ENCODE peak calls at places on chromosome 7, in five cellular contexts. I is GM10248, O is PC-3, X is AG04449, A is DND-41. H is an unnamed sample.

GRCh38 chr7:134044682-134045081 is 82.5 kb upstream of the LRGUK start:
- DNase-seq in X (peak; percentile 5), O (no peak), A (no peak), I (no peak), H (no peak)

GRCh38 chr7:30728591-30729100 is 23.3 kb upstream of the INMT start:
- DNase-seq in X (no peak), O (no peak), A (no peak), I (no peak), H (no peak)

GRCh38 chr7:129332354-129333056 is 101.7 kb upstream of the STRIP2 start:
- DNase-seq in I (no peak), A (no peak), X (no peak), O (peak; percentile 80), H (no peak)

GRCh38 chr7:32117837-32118236 is 47.6 kb upstream of the PDE1C start:
- DNase-seq in A (no peak), O (no peak), X (no peak), I (no peak), H (no peak)

GRCh38 chr7:139844779-139845442 is 15.8 kb downstream of the TBXAS1 start:
- DNase-seq in X (no peak), I (no peak), A (no peak), O (peak; percentile 14), H (no peak)

GRCh38 chr7:130020434-130020833 is 30.7 kb downstream of the ZC3HC1 start:
- DNase-seq in X (no peak), A (no peak), I (no peak), O (no peak), H (no peak)

GRCh38 chr7:323410-323809 is 33.4 kb downstream of the FOXL3 start:
- DNase-seq in O (no peak), I (no peak), A (no peak), X (no peak), H (no peak)

GRCh38 chr7:123012435-123012834 is 16.9 kb upstream of the TAS2R16 start:
- DNase-seq in A (no peak), I (no peak), O (no peak), X (no peak), H (no peak)

GRCh38 chr7:106057962-106058901 is 53.9 kb downstream of the SYPL1 start:
- DNase-seq in A (peak; percentile 66), I (peak; percentile 79), X (no peak), O (peak; percentile 93), H (peak; percentile 65)

GRCh38 chr7:157543276-157543675 is 206.5 kb downstream of the DNAJB6 start:
- DNase-seq in A (no peak), X (no peak), I (no peak), O (no peak), H (no peak)

GRCh38 chr7:73901823-73902597 is 41.1 kb downstream of the TMEM270 start:
- DNase-seq in O (no peak), X (no peak), I (no peak), A (no peak), H (no peak)

GRCh38 chr7:16915405-16915804 is 33.6 kb upstream of the AGR3 start:
- DNase-seq in O (peak; percentile 94), I (no peak), X (peak; percentile 72), A (no peak), H (no peak)

GRCh38 chr7:3455826-3456444 is 154.9 kb downstream of the SDK1 start:
- DNase-seq in X (no peak), I (no peak), O (no peak), A (no peak), H (no peak)

GRCh38 chr7:2120251-2120660 is 112.5 kb downstream of the MAD1L1 start:
- DNase-seq in O (no peak), X (no peak), I (no peak), A (peak; percentile 23), H (peak; percentile 80)

GRCh38 chr7:6564091-6564770 is 13.0 kb upstream of the GRID2IP start:
- DNase-seq in A (no peak), X (no peak), I (no peak), O (no peak), H (no peak)

GRCh38 chr7:98990356-98990755 is 112.0 kb downstream of the TRRAP start:
- DNase-seq in I (no peak), X (no peak), O (no peak), A (no peak), H (no peak)

GRCh38 chr7:116509982-116510579 is 10.5 kb downstream of the CAV2 start:
- DNase-seq in A (no peak), O (peak; percentile 39), I (no peak), X (no peak), H (no peak)

GRCh38 chr7:131196808-131197207 is 130.9 kb upstream of the MKLN1 start:
- DNase-seq in A (no peak), I (no peak), O (no peak), X (no peak), H (no peak)

GRCh38 chr7:68258569-68258968 is 1261.9 kb downstream of the TYW1 start:
- DNase-seq in O (no peak), I (no peak), A (no peak), X (no peak), H (no peak)

GRCh38 chr7:114718861-114719260 is 203.0 kb upstream of the MDFIC start:
- DNase-seq in I (no peak), A (no peak), O (no peak), X (no peak), H (peak; percentile 31)

GRCh38 chr7:64882341-64883112 is 20.5 kb upstream of the ZNF273 start:
- DNase-seq in O (no peak), A (no peak), X (no peak), I (no peak), H (peak; percentile 54)

GRCh38 chr7:151987748-151988529 is 31.7 kb downstream of the GALNTL5 start:
- DNase-seq in X (peak; percentile 23), A (no peak), O (no peak), I (no peak), H (no peak)

GRCh38 chr7:149716932-149717307 is 56.5 kb downstream of the ZNF467 start:
- DNase-seq in I (no peak), O (no peak), X (no peak), A (no peak), H (no peak)

GRCh38 chr7:149715476-149715875 is 57.9 kb downstream of the ZNF467 start:
- DNase-seq in I (no peak), O (no peak), X (no peak), A (no peak), H (no peak)

GRCh38 chr7:149714910-149715471 is 58.4 kb downstream of the ZNF467 start:
- DNase-seq in I (no peak), A (no peak), O (peak; percentile 5), X (no peak), H (peak; percentile 50)

GRCh38 chr7:149717481-149717880 is 55.9 kb downstream of the ZNF467 start:
- DNase-seq in I (no peak), X (no peak), A (no peak), O (no peak), H (no peak)

DNA sequence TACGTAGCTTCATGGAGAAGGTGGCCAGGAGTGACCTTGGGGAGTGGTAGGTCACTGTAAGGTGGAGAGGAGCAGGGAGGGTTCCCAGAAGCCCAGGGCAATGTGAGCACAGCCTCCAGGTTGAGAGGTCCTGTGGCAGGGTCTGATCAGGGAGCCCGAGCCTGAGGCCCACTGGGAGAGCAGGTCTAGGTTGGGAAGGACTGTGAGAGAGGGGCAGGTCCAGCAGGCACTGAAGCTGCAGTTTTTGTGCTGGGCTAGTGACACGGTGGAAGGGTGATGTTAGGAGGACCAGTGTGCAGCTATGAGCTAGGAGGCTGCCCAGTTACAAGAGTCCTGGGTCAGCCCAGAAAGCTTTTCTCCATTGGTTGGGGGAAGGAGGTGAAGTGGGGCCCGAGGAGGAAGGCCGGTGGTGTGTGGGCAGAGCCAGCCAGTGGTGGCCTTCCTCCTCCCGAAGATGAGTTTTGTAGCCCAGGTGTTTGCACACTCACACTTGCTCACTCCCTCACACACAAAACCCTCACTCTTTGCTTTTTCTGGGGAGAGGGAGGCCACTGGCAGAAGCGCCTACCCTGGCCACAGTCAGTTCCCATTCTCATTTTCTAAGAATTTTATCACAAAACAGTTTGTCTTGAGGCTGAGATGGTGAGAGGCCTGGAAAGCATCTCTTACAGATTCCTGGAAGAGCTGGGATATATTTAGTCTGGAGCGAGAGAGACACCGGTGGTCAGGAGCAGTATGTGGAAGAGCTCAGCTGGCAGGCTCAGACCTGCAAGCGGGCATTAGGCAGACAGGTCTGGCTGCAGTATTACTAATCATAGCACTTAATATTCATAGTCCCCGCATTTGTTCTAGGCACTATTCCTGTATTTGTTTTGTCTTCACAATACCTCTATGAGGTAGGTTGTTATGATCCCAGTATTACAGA is 57.1 kb downstream of the ZNF467 start:
- DNase-seq in X (no peak), O (no peak), I (no peak), A (no peak), H (no peak)
- TF ChIP-seq CTCF in X (peak; percentile 23), O (peak; percentile 39), I (no peak), A (no peak), H (no peak)

DNA sequence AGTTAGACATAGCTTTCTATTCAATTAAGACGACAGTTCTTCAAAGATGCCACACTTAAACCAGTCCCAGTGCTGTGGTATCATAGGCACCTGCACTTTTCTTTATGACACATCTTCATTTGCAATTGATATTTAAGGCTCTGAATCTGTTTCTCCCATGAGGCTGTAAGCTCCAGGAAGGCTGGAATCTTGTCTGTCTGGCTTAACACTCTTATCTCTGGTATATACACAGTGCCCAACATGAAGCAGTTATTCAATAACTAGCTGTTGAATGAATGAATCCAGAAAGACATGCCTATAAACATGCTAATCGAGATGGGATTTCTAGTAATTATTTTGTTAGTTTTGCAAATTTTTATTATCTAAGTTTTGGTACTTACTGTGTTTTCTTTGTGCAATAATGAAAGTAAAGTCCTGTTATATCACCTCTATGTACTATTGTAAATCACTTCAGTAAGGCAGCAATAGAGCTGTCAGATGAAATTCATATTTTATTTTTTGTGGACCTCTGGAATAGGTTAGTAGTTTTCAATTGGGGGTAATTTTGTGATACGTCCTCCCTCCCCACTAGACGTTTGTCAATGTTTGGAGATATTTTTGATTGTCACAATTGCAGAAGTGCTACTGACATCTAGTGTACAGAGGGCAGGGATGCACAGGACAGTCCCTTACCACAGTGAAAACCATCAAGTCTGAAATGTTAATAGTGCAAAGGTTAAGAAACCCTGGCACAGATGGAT is 51.3 kb upstream of the STEAP4 start:
- DNase-seq in X (no peak), I (no peak), O (peak; percentile 54), A (no peak), H (no peak)
- TF ChIP-seq CTCF in X (no peak), I (peak; percentile 68), O (peak; percentile 76), A (peak; percentile 46), H (no peak)

DNA sequence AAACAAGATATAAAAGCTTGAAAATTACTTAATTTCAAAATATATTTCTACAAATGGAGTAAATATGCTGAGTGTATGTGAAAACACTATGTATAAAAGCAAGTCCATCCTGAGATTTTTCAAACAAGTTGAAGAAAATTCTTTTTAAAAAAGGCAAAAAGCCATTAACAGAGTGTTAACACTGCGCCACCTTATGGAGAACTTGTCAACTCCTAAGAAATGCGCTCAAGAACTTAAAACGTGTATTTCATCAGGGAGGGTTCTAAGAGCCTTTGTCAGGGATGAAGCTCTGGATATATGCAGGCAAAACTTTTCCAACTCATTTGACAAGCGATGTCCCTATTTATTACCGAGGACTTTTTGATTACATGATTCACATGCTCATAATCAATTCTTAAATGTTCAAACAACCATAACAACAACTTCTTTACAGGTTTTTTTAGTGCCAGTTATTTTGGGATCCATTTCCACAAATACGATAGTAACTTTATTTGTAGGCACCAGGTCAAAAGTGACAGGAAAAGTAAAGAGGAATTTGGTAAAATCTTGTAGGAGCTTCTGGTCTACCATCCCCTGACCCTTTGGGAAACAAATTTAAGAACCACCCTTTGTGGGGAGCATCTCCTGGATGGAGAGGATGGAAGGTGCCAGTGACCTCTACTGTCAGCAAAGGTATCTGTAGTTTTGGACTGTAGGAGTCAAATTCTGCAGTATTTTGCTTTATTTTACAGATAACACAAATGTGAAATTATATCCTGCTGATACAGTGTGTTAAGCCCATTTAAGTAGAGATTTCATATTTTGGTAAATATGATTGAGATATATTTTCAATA is 23.2 kb downstream of the CALCR start:
- DNase-seq in I (peak; percentile 3), A (no peak), X (peak; percentile 23), O (peak; percentile 57), H (peak; percentile 16)
- TF ChIP-seq CTCF in I (peak; percentile 53), A (peak; percentile 62), X (peak; percentile 38), O (peak; percentile 73), H (peak; percentile 35)

GRCh38 chr7:5477723-5478531 is 54.3 kb upstream of the TNRC18 start:
- DNase-seq in A (no peak), O (no peak), I (peak; percentile 72), X (no peak), H (no peak)
- TF ChIP-seq CTCF in A (peak; percentile 26), O (peak; percentile 11), I (peak; percentile 5), X (peak; percentile 36), H (no peak)